ENCODE peak calls at places on chromosomes 12 and 14, in ten cellular contexts. A is MCF 10A; D is non-pigmented ciliary epithelial cell; C is stimulated activated CD4-positive, alpha-beta T cell treated with anti-CD3 and anti-CD28 coated beads, Interleukin-1b, Interleukin-23, amount 100 ng/mL, for 24 hours; K is activated T-helper 1 cell treated with anti-CD3 and anti-CD28 coated beads, Interleukin-12 subunit alpha, Interleukin-12 subunit beta, Interleukin-2, Interleukin-4 antibody, amounts not matched to agents 30 ng/mL and 10 ng/mL and 1 ng/mL, durations not matched to agents 14 hours and 24 hours and 36 hours; P is AG20443; W is iPS-NIHi11; N is putamen; X is GM12865; S is GOT3. U is an unnamed sample.

GRCh38 chr14:54696998-54697397 is 130.1 kb downstream of the SAMD4A start:
- DNase-seq in A (no peak), D (no peak), C (no peak), K (no peak), P (no peak), W (no peak), N (no peak), X (no peak), S (no peak), U (no peak)

GRCh38 chr12:124347805-124348658 is 53.1 kb downstream of the RFLNA start:
- DNase-seq in A (no peak), D (no peak), C (no peak), K (no peak), P (peak; percentile 45), W (peak; percentile 72), N (no peak), X (no peak), S (no peak), U (no peak)

GRCh38 chr12:65637774-65638173 is 186.5 kb upstream of the HMGA2 start:
- DNase-seq in A (no peak), D (no peak), C (no peak), K (no peak), P (no peak), W (no peak), N (no peak), X (no peak), S (no peak), U (no peak)

GRCh38 chr14:99943620-99944019 is 121.6 kb upstream of the EVL start:
- DNase-seq in A (no peak), D (no peak), C (no peak), K (no peak), P (no peak), W (no peak), N (no peak), X (no peak), S (no peak), U (no peak)

GRCh38 chr14:97315790-97316189 is 518.6 kb downstream of the VRK1 start:
- DNase-seq in A (peak; percentile 51), D (no peak), C (no peak), K (no peak), P (no peak), W (no peak), N (no peak), X (peak; percentile 89), S (no peak), U (no peak)

GRCh38 chr12:119826661-119827435 is 50.3 kb downstream of the CIT start:
- DNase-seq in A (no peak), D (no peak), C (no peak), K (no peak), P (no peak), W (no peak), N (no peak), X (no peak), S (no peak), U (no peak)

GRCh38 chr12:1444142-1444516 is 150.3 kb downstream of the FBXL14 start:
- DNase-seq in A (no peak), D (no peak), C (no peak), K (no peak), P (no peak), W (no peak), N (no peak), X (no peak), S (no peak), U (no peak)

GRCh38 chr12:93042684-93043083 is 113.6 kb upstream of the EEA1 start:
- DNase-seq in A (no peak), D (no peak), C (no peak), K (no peak), P (no peak), W (no peak), N (no peak), X (no peak), S (no peak), U (no peak)

GRCh38 chr12:116901612-116902011 is 9.1 kb upstream of the FBXW8 start:
- DNase-seq in A (no peak), D (no peak), C (no peak), K (no peak), P (no peak), W (no peak), N (no peak), X (no peak), S (no peak), U (no peak)

GRCh38 chr12:28065374-28065773 is 92.8 kb upstream of the PTHLH start:
- DNase-seq in A (no peak), D (no peak), C (no peak), K (no peak), P (no peak), W (no peak), N (no peak), X (peak; percentile 30), S (no peak), U (no peak)

GRCh38 chr12:10717410-10717809 is 5.7 kb downstream of the YBX3 start:
- DNase-seq in A (peak; percentile 86), D (no peak), C (no peak), K (no peak), P (no peak), W (no peak), N (no peak), X (no peak), S (no peak), U (peak; percentile 47)

GRCh38 chr12:16282978-16283377 is 5.5 kb upstream of the SLC15A5 start:
- DNase-seq in A (no peak), D (no peak), C (no peak), K (no peak), P (no peak), W (no peak), N (no peak), X (no peak), S (no peak), U (no peak)

GRCh38 chr12:18895946-18896345 is 158.0 kb downstream of the CAPZA3 start:
- DNase-seq in A (no peak), D (no peak), C (no peak), K (no peak), P (no peak), W (peak; percentile 20), N (no peak), X (no peak), S (no peak), U (no peak)

GRCh38 chr12:18546399-18546798 is 191.4 kb downstream of the PLCZ1 start:
- DNase-seq in A (peak; percentile 38), D (peak; percentile 55), C (no peak), K (no peak), P (peak; percentile 22), W (no peak), N (no peak), X (no peak), S (no peak), U (no peak)

GRCh38 chr12:94074216-94074969 is 74.0 kb upstream of the PLXNC1 start:
- DNase-seq in A (no peak), D (no peak), C (no peak), K (no peak), P (peak; percentile 51), W (no peak), N (peak; percentile 36), X (no peak), S (no peak), U (no peak)

GRCh38 chr12:47007048-47007447 is 72.4 kb upstream of the PCED1B start:
- DNase-seq in A (no peak), D (no peak), C (no peak), K (no peak), P (no peak), W (no peak), N (no peak), X (no peak), S (no peak), U (no peak)

GRCh38 chr14:58549358-58549757 is 88.4 kb upstream of the DACT1 start:
- DNase-seq in A (no peak), D (no peak), C (no peak), K (no peak), P (no peak), W (no peak), N (no peak), X (no peak), S (no peak), U (no peak)

GRCh38 chr12:33581613-33582122 is 142.0 kb upstream of the SYT10 start:
- DNase-seq in A (no peak), D (no peak), C (no peak), K (no peak), P (no peak), W (no peak), N (no peak), X (no peak), S (no peak), U (no peak)

GRCh38 chr12:96434107-96434506 is 33.9 kb upstream of the CDK17 start:
- DNase-seq in A (no peak), D (peak; percentile 98), C (peak; percentile 18), K (peak; percentile 75), P (peak; percentile 35), W (no peak), N (no peak), X (peak; percentile 82), S (no peak), U (no peak)

U was measured in SW 1271.